ENCODE peak calls at places on chromosomes 7 and 10, in seven cellular contexts. V is stimulated activated CD4-positive, alpha-beta T cell treated with anti-CD3 and anti-CD28 coated beads, Interleukin-2, amount 100 ng/mL, for 48 hours; I is stimulated activated CD8-positive, alpha-beta memory T cell treated with anti-CD3 and anti-CD28 coated beads, Interleukin-2, amount 100 ng/mL, for 48 hours; K is mucosa of gallbladder; O is DND-41; Z is myocyte; T is iPS-NIHi11. X is an unnamed sample.
A peak's percentile ranks its signal among the peaks of the same experiment; 100 is the strongest.

GRCh38 chr10:62050941-62051433 is 149.5 kb downstream of the ARID5B start:
- DNase-seq in V (peak; percentile 68), I (peak; percentile 57), K (peak; percentile 35), O (no peak), Z (peak; percentile 91), T (no peak), X (no peak)

GRCh38 chr7:130490287-130490686 is 1.6 kb upstream of the MEST start:
- DNase-seq in V (no peak), I (no peak), K (no peak), O (no peak), Z (no peak), T (peak; percentile 33), X (no peak)

GRCh38 chr10:35493196-35494118 is 111.7 kb upstream of the GJD4 start:
- DNase-seq in V (no peak), I (no peak), K (no peak), O (no peak), Z (no peak), T (no peak), X (no peak)

GRCh38 chr7:47170516-47170915 is 411.4 kb downstream of the TNS3 start:
- DNase-seq in V (no peak), I (no peak), K (no peak), O (no peak), Z (no peak), T (no peak), X (no peak)

GRCh38 chr10:4766449-4766848 is 59.6 kb upstream of the AKR1E2 start:
- DNase-seq in V (no peak), I (no peak), K (no peak), O (peak; percentile 17), Z (no peak), T (no peak), X (no peak)

GRCh38 chr10:91309711-91310110 is 89.2 kb downstream of the PCGF5 start:
- DNase-seq in V (no peak), I (no peak), K (no peak), O (no peak), Z (no peak), T (no peak), X (no peak)

GRCh38 chr7:80199072-80199471 is 64.4 kb downstream of the GNAI1 start:
- DNase-seq in V (no peak), I (no peak), K (no peak), O (no peak), Z (no peak), T (no peak), X (no peak)

GRCh38 chr10:90171014-90171722 is 469.8 kb downstream of the KIF20B start:
- DNase-seq in V (no peak), I (no peak), K (no peak), O (no peak), Z (no peak), T (no peak), X (no peak)

GRCh38 chr10:132226586-132227405 is 40.0 kb downstream of the DPYSL4 start:
- DNase-seq in V (no peak), I (no peak), K (no peak), O (no peak), Z (no peak), T (no peak), X (no peak)

GRCh38 chr7:154835924-154836529 is 166.9 kb downstream of the PAXIP1 start:
- DNase-seq in V (no peak), I (no peak), K (no peak), O (no peak), Z (no peak), T (no peak), X (no peak)

GRCh38 chr7:11373546-11374142 is 400.0 kb downstream of the PHF14 start:
- DNase-seq in V (no peak), I (no peak), K (no peak), O (no peak), Z (no peak), T (peak; percentile 8), X (no peak)

GRCh38 chr10:118721005-118721876 is 33.5 kb downstream of the CACUL1 start:
- DNase-seq in V (peak; percentile 71), I (peak; percentile 32), K (peak; percentile 74), O (peak; percentile 61), Z (peak; percentile 74), T (peak; percentile 48), X (no peak)

GRCh38 chr7:73701357-73701995 is 18.0 kb downstream of the STX1A start:
- DNase-seq in V (no peak), I (peak; percentile 8), K (peak; percentile 68), O (peak; percentile 42), Z (peak; percentile 48), T (peak; percentile 87), X (no peak)

GRCh38 chr10:70677620-70678249 is 5.4 kb downstream of the ADAMTS14 start:
- DNase-seq in V (no peak), I (no peak), K (no peak), O (no peak), Z (no peak), T (no peak), X (no peak)

GRCh38 chr7:1341995-1342645 is 109.4 kb downstream of the UNCX start:
- DNase-seq in V (no peak), I (no peak), K (no peak), O (no peak), Z (no peak), T (no peak), X (no peak)

GRCh38 chr7:134885967-134886352 is 100.3 kb upstream of the AGBL3 start:
- DNase-seq in V (no peak), I (no peak), K (no peak), O (no peak), Z (peak; percentile 55), T (no peak), X (no peak)

GRCh38 chr7:157058026-157058425 is 47.6 kb upstream of the MNX1 start:
- DNase-seq in V (no peak), I (no peak), K (no peak), O (no peak), Z (no peak), T (no peak), X (no peak)

GRCh38 chr10:17003666-17004065 is 125.9 kb downstream of the CUBN start:
- DNase-seq in V (no peak), I (no peak), K (no peak), O (no peak), Z (no peak), T (no peak), X (no peak)

GRCh38 chr10:73991846-73992245 is 6.1 kb upstream of the VCL start:
- DNase-seq in V (peak; percentile 45), I (peak; percentile 62), K (peak; percentile 35), O (peak; percentile 85), Z (no peak), T (no peak), X (no peak)

GRCh38 chr7:138387755-138388475 is 72.1 kb upstream of the TRIM24 start:
- DNase-seq in V (no peak), I (no peak), K (no peak), O (no peak), Z (no peak), T (no peak), X (no peak)

GRCh38 chr7:151423226-151423625 is 13.4 kb upstream of the WDR86 start:
- DNase-seq in V (no peak), I (no peak), K (no peak), O (no peak), Z (peak; percentile 59), T (no peak), X (no peak)

GRCh38 chr7:83882551-83882950 is 233.6 kb upstream of the SEMA3E start:
- DNase-seq in V (no peak), I (no peak), K (no peak), O (no peak), Z (no peak), T (no peak), X (no peak)

GRCh38 chr10:90862908-90863514 is 5.2 kb upstream of the HTR7 start:
- DNase-seq in V (no peak), I (no peak), K (no peak), O (no peak), Z (peak; percentile 54), T (peak; percentile 11), X (no peak)

GRCh38 chr10:69337312-69338132 is 59.2 kb downstream of the HK1 start:
- DNase-seq in V (no peak), I (no peak), K (no peak), O (no peak), Z (no peak), T (no peak), X (no peak)

GRCh38 chr7:143003393-143004051 is 23.4 kb downstream of the OR9A2 start:
- DNase-seq in V (peak; percentile 27), I (no peak), K (no peak), O (peak; percentile 61), Z (peak; percentile 65), T (peak; percentile 73), X (peak; percentile 9)

GRCh38 chr7:88262562-88262961 is 42.7 kb upstream of the SRI start:
- DNase-seq in V (no peak), I (no peak), K (no peak), O (no peak), Z (no peak), T (no peak), X (no peak)

GRCh38 chr10:54903770-54904169 is 102.7 kb upstream of the PCDH15 start:
- DNase-seq in V (no peak), I (no peak), K (no peak), O (no peak), Z (no peak), T (no peak), X (no peak)

GRCh38 chr7:151115836-151116418 is 29.7 kb downstream of the AGAP3 start:
- DNase-seq in V (no peak), I (no peak), K (peak; percentile 65), O (no peak), Z (peak; percentile 38), T (peak; percentile 72), X (no peak)

GRCh38 chr10:62373995-62374861 is at the start of gene ZNF365:
- DNase-seq in V (peak; percentile 24), I (no peak), K (no peak), O (no peak), Z (peak; percentile 56), T (peak; percentile 78), X (no peak)

GRCh38 chr10:68406111-68406814 is 814 bp downstream of the RUFY2 start:
- DNase-seq in V (peak; percentile 38), I (peak; percentile 37), K (peak; percentile 26), O (peak; percentile 63), Z (peak; percentile 85), T (peak; percentile 81), X (peak; percentile 48)

X was measured in GM18507.